ENCODE peak calls at places on chromosome 11, in seven cellular contexts. M, I, N, F, X, L and R are unnamed samples.
A peak's percentile ranks its signal among the peaks of the same experiment; 100 is the strongest.

GRCh38 chr11:47413908-47414684 is 5.7 kb downstream of the SLC39A13 start:
- DNase-seq in M (no peak), F (peak; percentile 86), N (no peak), I (no peak), L (peak; percentile 45), X (no peak), R (no peak)

GRCh38 chr11:134460881-134461280 is 48.8 kb upstream of the B3GAT1 start:
- DNase-seq in F (no peak), L (no peak), M (no peak), N (no peak), I (no peak), X (no peak), R (no peak)

GRCh38 chr11:1729692-1730011 is 20.7 kb downstream of the IFITM10 start:
- DNase-seq in I (no peak), M (no peak), L (no peak), F (peak; percentile 51), N (no peak), X (no peak), R (no peak)

GRCh38 chr11:87892291-87892690 is 283.0 kb downstream of the RAB38 start:
- DNase-seq in X (no peak), M (no peak), L (no peak), F (no peak), N (no peak), I (no peak), R (no peak)

GRCh38 chr11:118305726-118306125 is 1.2 kb downstream of the CD3E start:
- DNase-seq in M (no peak), N (peak; percentile 18), I (no peak), F (no peak), L (no peak), X (no peak), R (no peak)

GRCh38 chr11:43376065-43376464 is 17.3 kb downstream of the TTC17 start:
- DNase-seq in I (no peak), F (no peak), L (no peak), N (no peak), X (no peak), M (no peak), R (no peak)

GRCh38 chr11:71182791-71183556 is 69.4 kb downstream of the SHANK2 start:
- DNase-seq in L (no peak), X (no peak), I (no peak), M (no peak), N (no peak), F (peak; percentile 61), R (no peak)

GRCh38 chr11:105004021-105004420 is 18.9 kb downstream of the CASP5 start:
- DNase-seq in M (no peak), N (no peak), F (no peak), I (no peak), L (no peak), X (no peak), R (no peak)

GRCh38 chr11:11992257-11992690 is 16.2 kb downstream of the DKK3 start:
- DNase-seq in F (no peak), M (no peak), I (peak; percentile 64), N (no peak), L (no peak), X (no peak), R (no peak)

GRCh38 chr11:46612326-46612725 is 4.7 kb downstream of the HARBI1 start:
- DNase-seq in I (no peak), F (no peak), M (no peak), N (no peak), L (no peak), X (no peak), R (no peak)

GRCh38 chr11:19552684-19553083 is 160.0 kb upstream of the NAV2 start:
- DNase-seq in I (no peak), M (no peak), N (no peak), F (no peak), L (no peak), X (no peak), R (no peak)

GRCh38 chr11:10379022-10379421 is 74.1 kb downstream of the ADM start:
- DNase-seq in F (no peak), N (no peak), L (no peak), M (no peak), I (no peak), X (no peak), R (no peak)

GRCh38 chr11:95154514-95154913 is 64.9 kb downstream of the ENDOD1 start:
- DNase-seq in N (no peak), L (no peak), F (no peak), X (peak; percentile 22), M (peak; percentile 62), I (peak; percentile 62), R (no peak)

GRCh38 chr11:33734441-33735165 is 1.6 kb downstream of the CD59 start:
- DNase-seq in M (peak; percentile 46), X (no peak), L (no peak), F (no peak), N (no peak), I (no peak), R (no peak)